ENCODE peak calls at places on chromosome 16, in four cellular contexts. Z is HL-60, Y is K562, E is GM12878. L is an unnamed sample.

GRCh38 chr16:67169011-67169451 is 1.3 kb upstream of the NOL3 start:
- DNase-seq in Z (no peak), Y (no peak), E (no peak), L (no peak)

GRCh38 chr16:67423634-67424575 is 7.0 kb upstream of the HSD11B2 start:
- DNase-seq in Y (no peak), E (no peak), Z (no peak), L (no peak)

GRCh38 chr16:50396770-50397525 is 28.2 kb upstream of the BRD7 start:
- DNase-seq in Y (no peak), Z (no peak), E (no peak), L (no peak)

GRCh38 chr16:30535777-30536190 is 1.1 kb upstream of the ZNF747 start:
- DNase-seq in Y (peak), Z (peak), E (peak), L (peak)

GRCh38 chr16:12150600-12150999 is 174.1 kb downstream of the SNX29 start:
- DNase-seq in Z (no peak), Y (no peak), E (no peak), L (no peak)

GRCh38 chr16:68356249-68356918 is 45.6 kb downstream of the PRMT7 start:
- DNase-seq in E (peak), Y (no peak), Z (peak), L (peak)

GRCh38 chr16:66515543-66516171 is 34.3 kb downstream of the TK2 start:
- DNase-seq in Z (no peak), E (no peak), Y (peak), L (no peak)

GRCh38 chr16:23435500-23435899 is 17.5 kb downstream of the COG7 start:
- DNase-seq in Y (peak), Z (peak), E (peak), L (peak)

GRCh38 chr16:11404608-11405007 is 59.3 kb downstream of the RMI2 start:
- DNase-seq in Y (no peak), Z (no peak), E (no peak), L (no peak)

GRCh38 chr16:72372082-72372615 is 200.2 kb upstream of the PMFBP1 start:
- DNase-seq in E (no peak), Z (no peak), Y (no peak), L (no peak)

GRCh38 chr16:54289242-54290051 is 2.9 kb upstream of the IRX3 start:
- DNase-seq in Y (no peak), E (no peak), Z (no peak), L (no peak)

GRCh38 chr16:21608647-21609328 is 9.4 kb downstream of the METTL9 start:
- DNase-seq in Y (no peak), E (no peak), Z (peak), L (no peak)

GRCh38 chr16:1708768-1709180 is 2.8 kb downstream of the MAPK8IP3 start:
- DNase-seq in Y (peak), E (no peak), Z (no peak), L (no peak)

GRCh38 chr16:49474741-49475140 is 101.1 kb downstream of the C16orf78 start:
- DNase-seq in E (no peak), Z (no peak), Y (no peak), L (no peak)

GRCh38 chr16:11097782-11098167 is 153.4 kb downstream of the CLEC16A start:
- DNase-seq in Y (no peak), Z (no peak), E (no peak), L (no peak)

GRCh38 chr16:630815-631405 is at the start of gene WFIKKN1:
- DNase-seq in Y (peak), E (no peak), Z (no peak), L (no peak)

GRCh38 chr16:77376358-77376757 is 58.5 kb downstream of the ADAMTS18 start:
- DNase-seq in E (no peak), Y (no peak), Z (no peak), L (peak)

GRCh38 chr16:600781-601180 is 10.9 kb downstream of the RAB40C start:
- DNase-seq in Y (no peak), E (no peak), Z (no peak), L (no peak)

GRCh38 chr16:78005881-78006280 is 16.5 kb upstream of the CLEC3A start:
- DNase-seq in Y (peak), Z (no peak), E (no peak), L (no peak)

GRCh38 chr16:370980-371728 is 816 bp upstream of the MRPL28 start:
- DNase-seq in Z (no peak), Y (no peak), E (no peak), L (no peak)

GRCh38 chr16:24069036-24069590 is 187.0 kb upstream of the CACNG3 start:
- DNase-seq in E (no peak), Z (no peak), Y (no peak), L (no peak)

GRCh38 chr16:51161440-51162195 is 10.5 kb upstream of the SALL1 start:
- DNase-seq in Y (no peak), E (no peak), Z (no peak), L (no peak)

GRCh38 chr16:73125860-73126259 is 77.9 kb upstream of the ZFHX3 start:
- DNase-seq in Z (peak), Y (no peak), E (no peak), L (no peak)

GRCh38 chr16:49739381-49739780 is 116.5 kb downstream of the ZNF423 start:
- DNase-seq in Y (peak), Z (no peak), E (no peak), L (no peak)

GRCh38 chr16:88014201-88014781 is 63.1 kb downstream of the BANP start:
- DNase-seq in Z (no peak), Y (no peak), E (no peak), L (no peak)

GRCh38 chr16:12311887-12312286 is 335.4 kb downstream of the SNX29 start:
- DNase-seq in Y (no peak), E (no peak), Z (peak), L (no peak)

GRCh38 chr16:30004424-30004776 is 6.4 kb downstream of the DOC2A start:
- DNase-seq in Y (no peak), E (no peak), Z (no peak), L (no peak)

GRCh38 chr16:81574168-81574567 is 129.6 kb downstream of the CMIP start:
- DNase-seq in Y (no peak), E (no peak), Z (no peak), L (no peak)

GRCh38 chr16:66878067-66878466 is 2.2 kb upstream of the PDP2 start:
- DNase-seq in Z (peak), Y (no peak), E (no peak), L (no peak)

GRCh38 chr16:87447323-87447722 is 45.5 kb downstream of the ZCCHC14 start:
- DNase-seq in Z (no peak), E (no peak), Y (no peak), L (no peak)

GRCh38 chr16:17724242-17724898 is 253.6 kb upstream of the XYLT1 start:
- DNase-seq in Z (no peak), Y (no peak), E (no peak), L (no peak)

GRCh38 chr16:49589721-49590120 is 216.1 kb downstream of the C16orf78 start:
- DNase-seq in Y (no peak), E (no peak), Z (no peak), L (no peak)

GRCh38 chr16:81265658-81266451 is 27.4 kb downstream of the BCO1 start:
- DNase-seq in Y (no peak), E (no peak), Z (no peak), L (no peak)

GRCh38 chr16:28845173-28846079 is 722 bp downstream of the TUFM start:
- DNase-seq in Y (peak), E (no peak), Z (no peak), L (no peak)

GRCh38 chr16:598823-599739 is 9.2 kb downstream of the RAB40C start:
- DNase-seq in Z (no peak), E (no peak), Y (no peak), L (no peak)

GRCh38 chr16:8866884-8867482 is 1.8 kb downstream of the CARHSP1 start:
- DNase-seq in Y (no peak), E (no peak), Z (no peak), L (no peak)

GRCh38 chr16:79509906-79510305 is 90.6 kb downstream of the MAF start:
- DNase-seq in Y (no peak), E (no peak), Z (no peak), L (no peak)

GRCh38 chr16:79508294-79508693 is 92.2 kb downstream of the MAF start:
- DNase-seq in Y (no peak), Z (no peak), E (no peak), L (no peak)

GRCh38 chr16:79505344-79505743 is 95.2 kb downstream of the MAF start:
- DNase-seq in Y (no peak), Z (no peak), E (no peak), L (no peak)

GRCh38 chr16:79510879-79511278 is 89.7 kb downstream of the MAF start:
- DNase-seq in Y (no peak), Z (no peak), E (no peak), L (no peak)

DNA sequence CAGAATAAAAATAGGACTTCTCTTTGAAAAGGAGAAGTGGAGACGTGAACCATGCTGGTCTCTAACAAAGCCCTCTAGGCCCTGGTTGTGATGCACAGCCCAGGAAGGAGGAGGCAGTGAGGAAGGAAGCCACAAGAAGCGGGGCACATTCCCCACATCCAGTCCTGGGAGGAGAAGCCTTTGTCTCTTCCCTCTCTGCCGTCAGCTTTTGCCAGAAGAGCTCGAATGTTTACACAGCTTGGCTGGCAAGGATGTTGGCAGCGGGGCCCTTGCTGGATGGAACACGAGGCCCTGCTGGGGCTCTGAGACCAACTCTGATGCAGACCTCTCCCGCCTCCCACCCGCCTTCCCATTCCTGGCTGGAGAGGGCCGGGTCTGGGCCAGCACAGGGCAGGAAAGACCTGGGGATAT is 91.3 kb downstream of the MAF start:
- DNase-seq in Z (no peak), Y (no peak), E (no peak), L (no peak)
- TF ChIP-seq POLR2AphosphoS5 in Z (no peak), Y (no peak), E (no peak), L (no peak)

GRCh38 chr16:89155851-89156739 is 15.5 kb upstream of the CDH15 start:
- DNase-seq in Z (no peak), E (no peak), Y (no peak), L (no peak)

GRCh38 chr16:89155184-89155679 is 16.3 kb upstream of the CDH15 start:
- DNase-seq in Z (no peak), Y (no peak), E (no peak), L (no peak)

GRCh38 chr16:89152831-89153700 is 18.5 kb upstream of the CDH15 start:
- DNase-seq in Y (no peak), E (no peak), Z (no peak), L (no peak)

GRCh38 chr16:89154390-89155183 is 17.0 kb upstream of the CDH15 start:
- DNase-seq in E (no peak), Z (no peak), Y (no peak), L (no peak)

DNA sequence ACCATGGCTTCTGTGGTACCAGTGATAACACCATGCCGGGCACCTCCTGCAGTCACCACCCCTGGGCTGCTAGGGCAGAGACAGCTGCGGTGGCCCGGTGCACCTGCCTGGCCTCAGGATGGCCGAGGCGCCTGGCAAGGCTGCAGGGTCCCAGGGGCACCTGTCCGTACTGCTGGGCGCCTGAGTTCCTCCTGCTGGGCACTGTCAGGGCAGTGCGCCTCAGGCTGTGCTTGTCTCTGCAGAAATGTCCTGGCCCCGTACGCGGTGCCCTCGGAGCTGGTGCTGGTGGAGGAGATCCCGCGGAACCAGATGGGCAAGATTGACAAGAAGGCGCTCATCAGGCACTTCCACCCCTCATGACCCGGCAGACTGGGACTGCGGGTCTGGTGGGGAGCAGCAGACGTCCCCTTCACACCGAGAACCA is 17.7 kb upstream of the CDH15 start:
- DNase-seq in E (no peak), Z (no peak), Y (no peak), L (no peak)
- TF ChIP-seq SPI1 in E (no peak), Z (no peak), Y (no peak), L (no peak)

GRCh38 chr16:70534949-70535348 is 11.3 kb downstream of the SF3B3 start:
- DNase-seq in Z (no peak), Y (peak), E (no peak), L (no peak)
- TF ChIP-seq POLR2AphosphoS5 in Z (no peak), Y (no peak), E (no peak), L (no peak)

GRCh38 chr16:84314373-84314772 is 19.7 kb downstream of the WFDC1 start:
- DNase-seq in Z (no peak), E (no peak), Y (no peak), L (no peak)

GRCh38 chr16:84313921-84314320 is 19.2 kb downstream of the WFDC1 start:
- DNase-seq in Z (no peak), Y (no peak), E (no peak), L (no peak)

GRCh38 chr16:84315422-84315821 is 20.7 kb downstream of the WFDC1 start:
- DNase-seq in Z (no peak), E (no peak), Y (no peak), L (no peak)

GRCh38 chr16:84312783-84313382 is 18.2 kb downstream of the WFDC1 start:
- DNase-seq in Z (no peak), Y (no peak), E (no peak), L (no peak)

DNA sequence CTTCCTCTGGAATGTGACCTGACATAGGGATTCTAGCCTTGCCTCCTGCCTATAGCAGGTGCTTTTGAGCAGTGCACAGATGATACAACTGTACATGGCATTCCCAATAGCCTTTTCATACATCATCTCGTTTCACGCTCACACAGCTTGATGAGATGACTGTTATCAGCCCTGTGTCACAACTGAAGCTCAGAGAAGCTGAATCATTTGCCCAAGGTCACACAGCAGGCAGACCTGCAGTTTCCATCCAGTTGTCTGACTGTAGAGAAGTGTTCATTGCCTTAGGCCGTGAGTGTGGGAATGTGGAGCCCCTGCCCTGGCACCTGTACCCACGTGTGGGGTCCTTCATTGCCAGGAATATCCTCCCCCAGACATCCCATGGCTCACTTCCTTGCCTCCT is 20.1 kb downstream of the WFDC1 start:
- DNase-seq in E (no peak), Z (no peak), Y (no peak), L (no peak)
- TF ChIP-seq SPI1 in E (no peak), Z (no peak), Y (no peak), L (no peak)

GRCh38 chr16:57522960-57523359 is 13.4 kb downstream of the CCDC102A start:
- DNase-seq in Y (no peak), E (no peak), Z (no peak), L (no peak)

GRCh38 chr16:57518922-57519321 is 17.4 kb downstream of the CCDC102A start:
- DNase-seq in E (no peak), Z (no peak), Y (no peak), L (no peak)

GRCh38 chr16:57517397-57518367 is 18.7 kb downstream of the CCDC102A start:
- DNase-seq in Y (no peak), E (no peak), Z (no peak), L (no peak)

GRCh38 chr16:57518520-57518919 is 17.9 kb downstream of the CCDC102A start:
- DNase-seq in Z (no peak), Y (no peak), E (no peak), L (no peak)

GRCh38 chr16:57519796-57520360 is 16.5 kb downstream of the CCDC102A start:
- DNase-seq in Y (peak), E (no peak), Z (no peak), L (peak)
- TF ChIP-seq POLR2AphosphoS5 in Y (no peak), E (no peak), Z (no peak), L (no peak)

GRCh38 chr16:4837733-4838501 is 9.2 kb downstream of the GLYR1 start:
- DNase-seq in E (no peak), Z (no peak), Y (no peak), L (no peak)

GRCh38 chr16:4840984-4841383 is 6.1 kb downstream of the GLYR1 start:
- DNase-seq in E (no peak), Y (no peak), Z (no peak), L (no peak)

GRCh38 chr16:4836727-4837126 is 10.4 kb downstream of the GLYR1 start:
- DNase-seq in Y (no peak), E (no peak), Z (no peak), L (no peak)

GRCh38 chr16:4839942-4840341 is 7.1 kb downstream of the GLYR1 start:
- DNase-seq in E (no peak), Z (no peak), Y (no peak), L (no peak)
- TF ChIP-seq SPI1 in E (no peak), Z (no peak), Y (no peak), L (no peak)

DNA sequence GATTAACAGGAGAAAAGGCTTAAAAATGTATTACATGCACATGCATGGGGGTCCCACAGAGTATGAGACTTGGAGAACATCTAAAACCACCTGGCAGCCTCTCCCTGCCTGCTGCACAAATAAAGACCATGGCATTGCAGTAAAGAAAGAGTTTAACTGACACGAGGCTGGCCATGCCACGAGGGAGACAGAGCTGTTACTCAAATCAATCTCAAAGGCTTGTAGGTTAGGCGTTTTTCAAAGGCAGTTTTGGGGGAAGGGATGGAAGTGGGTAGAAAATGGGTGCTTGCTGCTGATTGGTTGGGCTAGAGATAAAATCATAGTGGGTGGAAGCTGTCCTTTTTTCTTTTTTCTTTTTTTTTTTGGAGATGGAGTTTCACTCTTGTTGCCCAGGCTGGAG is 17.3 kb upstream of the PSMD7 start:
- DNase-seq in E (no peak), Y (no peak), Z (no peak), L (no peak)
- TF ChIP-seq POLR2AphosphoS5 in E (no peak), Y (no peak), Z (no peak), L (no peak)

GRCh38 chr16:2752850-2753522 is 548 bp downstream of the SRRM2 start:
- DNase-seq in E (no peak), Y (peak), Z (no peak), L (peak)
- TF ChIP-seq SPI1 in E (no peak), Y (no peak), Z (no peak), L (no peak)

L was measured in GM12891.